ENCODE peak calls at places on chromosomes 3 and 15, in ten cellular contexts. Y is CD8-positive, alpha-beta memory T cell; A is heart left ventricle; U is kidney; K is neuronal stem cell; F is A673; O is CD4-positive, alpha-beta T cell; N is MM.1S; V is mammary epithelial cell; C is brain microvascular endothelial cell. J is an unnamed sample.

GRCh38 chr3:98180311-98180710 is 13.8 kb downstream of the OR5H15 start:
- DNase-seq in Y (no peak), A (no peak), U (no peak), K (no peak), F (no peak), O (no peak), N (no peak), V (no peak), C (no peak), J (no peak)

GRCh38 chr15:85831415-85832113 is 36.8 kb upstream of the KLHL25 start:
- DNase-seq in Y (no peak), A (peak; percentile 68), U (peak; percentile 80), K (peak; percentile 49), F (peak; percentile 69), O (peak; percentile 13), N (no peak), V (peak; percentile 25), C (peak; percentile 42), J (no peak)

GRCh38 chr3:110989446-110989845 is 82.2 kb upstream of the NECTIN3 start:
- DNase-seq in Y (no peak), A (no peak), U (no peak), K (no peak), F (no peak), O (no peak), N (no peak), V (no peak), C (no peak), J (no peak)

GRCh38 chr15:52651868-52652267 is 27.3 kb downstream of the ATOSA start:
- DNase-seq in Y (peak; percentile 10), A (peak; percentile 79), U (peak; percentile 73), K (peak; percentile 61), F (peak; percentile 91), O (peak; percentile 23), N (peak; percentile 3), V (peak; percentile 85), C (peak; percentile 92), J (no peak)

GRCh38 chr3:24182756-24183155 is 237.7 kb downstream of the NR1D2 start:
- DNase-seq in Y (no peak), A (no peak), U (no peak), K (no peak), F (no peak), O (no peak), N (no peak), V (no peak), C (no peak), J (no peak)

GRCh38 chr3:72590732-72591192 is 257.5 kb downstream of the SHQ1 start:
- DNase-seq in Y (no peak), A (no peak), U (no peak), K (peak; percentile 88), F (no peak), O (no peak), N (no peak), V (no peak), C (no peak), J (no peak)

GRCh38 chr15:74978503-74978902 is 16.9 kb upstream of the SCAMP5 start:
- DNase-seq in Y (no peak), A (no peak), U (no peak), K (no peak), F (no peak), O (no peak), N (no peak), V (no peak), C (peak; percentile 69), J (no peak)

GRCh38 chr3:50221413-50222168 is 14.4 kb upstream of the GNAI2 start:
- DNase-seq in Y (no peak), A (no peak), U (no peak), K (no peak), F (no peak), O (no peak), N (no peak), V (no peak), C (no peak), J (no peak)

GRCh38 chr3:21328982-21329381 is 422.0 kb downstream of the ZNF385D start:
- DNase-seq in Y (no peak), A (no peak), U (no peak), K (no peak), F (no peak), O (no peak), N (no peak), V (no peak), C (no peak), J (no peak)

GRCh38 chr15:42457445-42458442 is 33.2 kb downstream of the ZNF106 start:
- DNase-seq in Y (no peak), A (peak; percentile 86), U (peak; percentile 73), K (peak; percentile 80), F (peak; percentile 94), O (no peak), N (no peak), V (peak; percentile 48), C (peak; percentile 93), J (no peak)

GRCh38 chr3:24573576-24573975 is 78.9 kb upstream of the THRB start:
- DNase-seq in Y (no peak), A (no peak), U (no peak), K (no peak), F (no peak), O (no peak), N (no peak), V (no peak), C (no peak), J (no peak)

GRCh38 chr3:11602441-11602840 is 41.3 kb downstream of the VGLL4 start:
- DNase-seq in Y (no peak), A (no peak), U (no peak), K (no peak), F (no peak), O (no peak), N (no peak), V (no peak), C (no peak), J (no peak)

GRCh38 chr15:70483513-70483912 is 279.8 kb downstream of the UACA start:
- DNase-seq in Y (no peak), A (no peak), U (no peak), K (no peak), F (no peak), O (no peak), N (no peak), V (no peak), C (no peak), J (no peak)

GRCh38 chr15:37900286-37901221 is 33.9 kb upstream of the TMCO5A start:
- DNase-seq in Y (no peak), A (no peak), U (no peak), K (no peak), F (peak; percentile 14), O (no peak), N (no peak), V (peak; percentile 31), C (peak; percentile 56), J (no peak)

GRCh38 chr3:125062904-125063618 is 7.3 kb upstream of the HEG1 start:
- DNase-seq in Y (no peak), A (peak; percentile 36), U (no peak), K (no peak), F (no peak), O (no peak), N (no peak), V (peak; percentile 91), C (peak; percentile 78), J (peak; percentile 46)

GRCh38 chr3:10205461-10206165 is 40.9 kb downstream of the IRAK2 start:
- DNase-seq in Y (no peak), A (no peak), U (peak; percentile 81), K (no peak), F (no peak), O (no peak), N (no peak), V (peak; percentile 95), C (peak; percentile 84), J (peak; percentile 68)

GRCh38 chr3:18648163-18648562 is 223.0 kb upstream of the SATB1 start:
- DNase-seq in Y (no peak), A (no peak), U (no peak), K (no peak), F (no peak), O (no peak), N (no peak), V (no peak), C (no peak), J (no peak)
- H3K27ac ChIP-seq in Y (no peak overlapping the region), A (no peak overlapping the region), U (no peak overlapping the region), K (no peak overlapping the region), F (no peak overlapping the region), O (no peak overlapping the region), N (no peak overlapping the region), V (no peak overlapping the region), C (no peak overlapping the region), J (no peak overlapping the region)

GRCh38 chr3:57228734-57229505 is 1.4 kb downstream of the APPL1 start:
- DNase-seq in Y (no peak), A (no peak), U (no peak), K (no peak), F (peak; percentile 0), O (no peak), N (no peak), V (peak; percentile 83), C (peak; percentile 29), J (no peak)
- H3K27ac ChIP-seq in Y (no peak overlapping the region), A (peak overlapping the region; percentile 98), U (peak overlapping the region; percentile 13), K (no peak overlapping the region), F (no peak overlapping the region), O (no peak overlapping the region), N (peak overlapping the region; percentile 68), V (no peak overlapping the region), C (peak overlapping the region; percentile 85), J (peak overlapping the region; percentile 76)

DNA sequence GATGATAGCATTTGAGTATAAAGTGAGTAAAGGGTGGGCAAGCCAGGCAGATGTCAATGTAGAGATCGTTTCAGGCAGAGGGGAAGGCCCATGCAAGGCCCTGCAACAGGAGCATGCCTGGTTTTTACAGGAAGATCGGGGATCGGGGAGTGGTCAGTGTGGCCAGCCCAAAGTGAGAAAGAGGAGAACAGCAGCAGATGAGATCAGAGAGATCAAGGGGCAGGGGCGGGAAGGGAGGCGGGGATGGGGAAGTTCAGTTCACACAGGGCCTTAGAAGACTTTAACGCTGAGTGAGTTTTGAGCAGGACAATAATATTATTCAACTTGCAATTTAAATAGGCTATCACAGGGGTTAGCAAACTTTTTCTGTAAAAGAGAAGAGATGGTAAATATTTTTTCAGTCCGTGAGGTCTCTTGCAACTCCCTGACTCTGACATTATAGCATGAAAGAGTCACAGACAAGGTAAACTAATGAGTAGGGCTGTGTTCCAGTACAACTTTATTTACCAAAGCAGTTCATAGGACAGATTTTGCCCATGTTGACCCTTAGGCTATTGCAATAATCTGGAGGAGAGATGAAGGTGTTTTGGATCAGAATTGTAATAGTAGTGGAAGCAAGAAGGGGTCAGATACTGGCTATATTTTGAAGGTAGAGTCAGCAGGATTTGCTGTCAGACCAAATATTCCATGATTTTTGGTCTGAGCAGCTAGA is 12.4 kb upstream of the CD47 start:
- DNase-seq in Y (no peak), A (no peak), U (no peak), K (no peak), F (no peak), O (no peak), N (no peak), V (no peak), C (no peak), J (no peak)
- H3K27ac ChIP-seq in Y (no peak overlapping the region), A (no peak overlapping the region), U (no peak overlapping the region), K (no peak overlapping the region), F (no peak overlapping the region), O (no peak overlapping the region), N (no peak overlapping the region), V (no peak overlapping the region), C (no peak overlapping the region), J (no peak overlapping the region)

GRCh38 chr3:146581080-146581601 is 24.0 kb downstream of the PLSCR5 start:
- DNase-seq in Y (no peak), A (no peak), U (no peak), K (no peak), F (no peak), O (no peak), N (no peak), V (no peak), C (no peak), J (no peak)
- H3K27ac ChIP-seq in Y (no peak overlapping the region), A (no peak overlapping the region), U (no peak overlapping the region), K (no peak overlapping the region), F (no peak overlapping the region), O (no peak overlapping the region), N (no peak overlapping the region), V (peak overlapping the region; percentile 95), C (no peak overlapping the region), J (peak overlapping the region; percentile 60)